ENCODE peak calls at places on chromosome 12, in four cellular contexts. One of them, this sample, is unnamed.

GRCh38 chr12:57239587-57240068 is 10.1 kb downstream of the SHMT2 start:
- DNase-seq in mammary epithelial cell: peak
- DNase-seq in A549: no peak
- DNase-seq in hepatocyte: no peak
- DNase-seq in this sample: no peak

GRCh38 chr12:92363295-92364146 is 217.9 kb upstream of the BTG1 start:
- DNase-seq in mammary epithelial cell: no peak
- DNase-seq in A549: no peak
- DNase-seq in hepatocyte: peak
- DNase-seq in this sample: no peak

GRCh38 chr12:123998960-123999359 is 25.9 kb downstream of the ZNF664 start:
- DNase-seq in mammary epithelial cell: no peak
- DNase-seq in A549: no peak
- DNase-seq in hepatocyte: no peak
- DNase-seq in this sample: no peak

GRCh38 chr12:48569946-48570345 is at the start of gene LALBA:
- DNase-seq in mammary epithelial cell: no peak
- DNase-seq in A549: no peak
- DNase-seq in hepatocyte: no peak
- DNase-seq in this sample: no peak

GRCh38 chr12:127722651-127723050 is 544.3 kb upstream of the TMEM132C start:
- DNase-seq in mammary epithelial cell: no peak
- DNase-seq in A549: no peak
- DNase-seq in hepatocyte: no peak
- DNase-seq in this sample: no peak

GRCh38 chr12:116037941-116038837 is 239.3 kb downstream of the MED13L start:
- DNase-seq in mammary epithelial cell: no peak
- DNase-seq in A549: no peak
- DNase-seq in hepatocyte: peak
- DNase-seq in this sample: no peak

GRCh38 chr12:47041327-47041726 is 38.1 kb upstream of the PCED1B start:
- DNase-seq in mammary epithelial cell: no peak
- DNase-seq in A549: no peak
- DNase-seq in hepatocyte: no peak
- DNase-seq in this sample: no peak

GRCh38 chr12:28035483-28035882 is 63.0 kb upstream of the PTHLH start:
- DNase-seq in mammary epithelial cell: peak
- DNase-seq in A549: no peak
- DNase-seq in hepatocyte: no peak
- DNase-seq in this sample: peak

GRCh38 chr12:19261773-19262172 is 132.2 kb downstream of the PLEKHA5 start:
- DNase-seq in mammary epithelial cell: no peak
- DNase-seq in A549: no peak
- DNase-seq in hepatocyte: no peak
- DNase-seq in this sample: no peak

GRCh38 chr12:116053479-116054195 is 223.9 kb downstream of the MED13L start:
- DNase-seq in mammary epithelial cell: peak
- DNase-seq in A549: no peak
- DNase-seq in hepatocyte: peak
- DNase-seq in this sample: peak

GRCh38 chr12:65824314-65824563 is at the start of gene HMGA2:
- DNase-seq in mammary epithelial cell: no peak
- DNase-seq in A549: no peak
- DNase-seq in hepatocyte: peak
- DNase-seq in this sample: no peak

GRCh38 chr12:49334681-49335080 is 2.3 kb downstream of the C1QL4 start:
- DNase-seq in mammary epithelial cell: no peak
- DNase-seq in A549: no peak
- DNase-seq in hepatocyte: no peak
- DNase-seq in this sample: no peak

GRCh38 chr12:108856428-108857157 is 790 bp downstream of the SSH1 start:
- DNase-seq in mammary epithelial cell: peak
- DNase-seq in A549: no peak
- DNase-seq in hepatocyte: peak
- DNase-seq in this sample: peak

GRCh38 chr12:48414046-48414445 is 58.3 kb upstream of the ANP32D start:
- DNase-seq in mammary epithelial cell: no peak
- DNase-seq in A549: no peak
- DNase-seq in hepatocyte: no peak
- DNase-seq in this sample: no peak

GRCh38 chr12:47121146-47121545 is 41.4 kb upstream of the AMIGO2 start:
- DNase-seq in mammary epithelial cell: peak
- DNase-seq in A549: no peak
- DNase-seq in hepatocyte: no peak
- DNase-seq in this sample: peak

GRCh38 chr12:85798122-85798521 is 38.1 kb downstream of the RASSF9 start:
- DNase-seq in mammary epithelial cell: no peak
- DNase-seq in A549: no peak
- DNase-seq in hepatocyte: no peak
- DNase-seq in this sample: no peak

GRCh38 chr12:114902665-114903393 is 218.9 kb upstream of the TBX3 start:
- DNase-seq in mammary epithelial cell: peak
- DNase-seq in A549: no peak
- DNase-seq in hepatocyte: peak
- DNase-seq in this sample: no peak

GRCh38 chr12:41940571-41940970 is 204.1 kb downstream of the GXYLT1 start:
- DNase-seq in mammary epithelial cell: no peak
- DNase-seq in A549: no peak
- DNase-seq in hepatocyte: no peak
- DNase-seq in this sample: no peak

GRCh38 chr12:124588689-124589318 is 21.4 kb upstream of the NCOR2 start:
- DNase-seq in mammary epithelial cell: peak
- DNase-seq in A549: no peak
- DNase-seq in hepatocyte: no peak
- DNase-seq in this sample: peak

GRCh38 chr12:14613718-14614117 is 46.0 kb upstream of the PLBD1 start:
- DNase-seq in mammary epithelial cell: peak
- DNase-seq in A549: no peak
- DNase-seq in hepatocyte: no peak
- DNase-seq in this sample: no peak

GRCh38 chr12:48988030-48988649 is 10.0 kb downstream of the WNT1 start:
- DNase-seq in mammary epithelial cell: no peak
- DNase-seq in A549: peak
- DNase-seq in hepatocyte: peak
- DNase-seq in this sample: peak

GRCh38 chr12:78226763-78227162 is 396.1 kb downstream of the NAV3 start:
- DNase-seq in mammary epithelial cell: no peak
- DNase-seq in A549: no peak
- DNase-seq in hepatocyte: no peak
- DNase-seq in this sample: no peak

GRCh38 chr12:77724367-77724957 is 106.2 kb upstream of the NAV3 start:
- DNase-seq in mammary epithelial cell: peak
- DNase-seq in A549: no peak
- DNase-seq in hepatocyte: peak
- DNase-seq in this sample: peak

GRCh38 chr12:99059824-99060526 is 414.9 kb downstream of the APAF1 start:
- DNase-seq in mammary epithelial cell: no peak
- DNase-seq in A549: no peak
- DNase-seq in hepatocyte: peak
- DNase-seq in this sample: peak

GRCh38 chr12:88522961-88523360 is 57.3 kb downstream of the KITLG start:
- DNase-seq in mammary epithelial cell: no peak
- DNase-seq in A549: no peak
- DNase-seq in hepatocyte: no peak
- DNase-seq in this sample: no peak

GRCh38 chr12:116954700-116955381 is 44.1 kb downstream of the FBXW8 start:
- DNase-seq in mammary epithelial cell: no peak
- DNase-seq in A549: no peak
- DNase-seq in hepatocyte: no peak
- DNase-seq in this sample: no peak

GRCh38 chr12:93879476-93880376 is 202.6 kb downstream of the CRADD start:
- DNase-seq in mammary epithelial cell: no peak
- DNase-seq in A549: no peak
- DNase-seq in hepatocyte: no peak
- DNase-seq in this sample: no peak

GRCh38 chr12:82099216-82099615 is 259.0 kb downstream of the CCDC59 start:
- DNase-seq in mammary epithelial cell: peak
- DNase-seq in A549: no peak
- DNase-seq in hepatocyte: no peak
- DNase-seq in this sample: peak

GRCh38 chr12:6201775-6202292 is 1.6 kb downstream of the CD9 start:
- DNase-seq in mammary epithelial cell: no peak
- DNase-seq in A549: no peak
- DNase-seq in hepatocyte: no peak
- DNase-seq in this sample: peak

DNA sequence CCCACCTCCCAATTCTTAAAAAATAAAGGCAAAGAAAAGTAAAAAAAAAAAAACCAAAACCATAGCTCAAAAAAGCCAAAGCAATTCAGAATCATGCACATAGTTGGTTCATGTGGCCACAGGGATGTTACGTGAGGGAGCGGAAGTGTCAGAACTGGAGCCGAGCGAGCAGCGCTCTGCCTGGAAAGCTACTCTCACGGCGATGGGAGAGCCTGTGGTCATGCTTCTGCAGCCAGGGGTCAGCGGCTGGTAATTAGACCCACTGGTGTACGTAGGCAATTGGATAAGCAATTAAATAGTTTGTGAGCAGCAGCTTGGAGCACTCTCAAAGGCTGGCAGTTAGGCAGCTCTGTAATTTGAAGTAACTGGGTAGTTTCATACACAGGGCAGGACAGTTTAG is 58.1 kb downstream of the TRHDE start:
- DNase-seq in mammary epithelial cell: no peak
- DNase-seq in A549: no peak
- DNase-seq in hepatocyte: peak
- DNase-seq in this sample: no peak
- TF ChIP-seq CTCF in mammary epithelial cell: no peak
- TF ChIP-seq CTCF in A549: no peak
- TF ChIP-seq CTCF in hepatocyte: no peak
- TF ChIP-seq CTCF in this sample: no peak

GRCh38 chr12:44968960-44969359 is 81.9 kb downstream of the DBX2 start:
- DNase-seq in mammary epithelial cell: no peak
- DNase-seq in A549: no peak
- DNase-seq in hepatocyte: no peak
- DNase-seq in this sample: no peak

GRCh38 chr12:44976246-44976645 is 74.7 kb downstream of the DBX2 start:
- DNase-seq in mammary epithelial cell: no peak
- DNase-seq in A549: no peak
- DNase-seq in hepatocyte: no peak
- DNase-seq in this sample: no peak

DNA sequence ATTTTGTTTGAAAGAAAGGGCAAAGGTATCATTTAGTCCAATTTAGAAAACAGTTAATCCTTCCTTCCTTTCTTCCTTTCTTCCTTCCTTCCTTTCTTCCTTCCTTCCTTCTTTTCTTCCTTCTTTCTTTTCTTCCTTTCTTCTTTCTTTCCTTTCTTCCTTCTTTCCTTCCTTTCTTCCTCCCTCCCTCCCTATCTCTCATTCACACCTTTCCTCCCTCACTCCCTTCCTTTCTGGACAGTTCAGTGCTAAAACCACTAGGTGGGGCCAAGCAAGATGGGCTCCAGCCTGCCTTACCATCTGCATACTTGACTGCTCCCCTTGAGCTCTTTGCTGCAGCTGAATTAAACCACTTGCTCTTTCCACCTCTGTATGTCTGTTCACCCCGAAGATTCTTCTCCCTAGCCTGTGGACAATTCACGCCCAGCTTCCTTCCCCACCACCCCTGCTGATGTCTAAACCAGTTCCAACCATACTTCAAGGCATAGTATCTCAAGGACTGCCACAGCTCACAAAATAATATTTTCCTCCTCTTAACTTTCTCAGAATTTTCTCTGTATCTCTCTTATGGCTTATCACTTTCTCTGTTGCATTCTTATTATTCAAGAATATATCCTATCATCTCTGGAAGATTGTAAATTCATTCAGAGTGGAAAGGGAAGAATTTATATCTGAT is 78.0 kb downstream of the DBX2 start:
- DNase-seq in mammary epithelial cell: peak
- DNase-seq in A549: peak
- DNase-seq in hepatocyte: peak
- DNase-seq in this sample: peak
- TF ChIP-seq CTCF in mammary epithelial cell: peak
- TF ChIP-seq CTCF in A549: no peak
- TF ChIP-seq CTCF in hepatocyte: peak
- TF ChIP-seq CTCF in this sample: peak

GRCh38 chr12:4030938-4031702 is 157.9 kb upstream of the PARP11 start:
- DNase-seq in mammary epithelial cell: peak
- DNase-seq in A549: peak
- DNase-seq in hepatocyte: peak
- DNase-seq in this sample: peak

GRCh38 chr12:4027412-4027811 is 154.2 kb upstream of the PARP11 start:
- DNase-seq in mammary epithelial cell: no peak
- DNase-seq in A549: no peak
- DNase-seq in hepatocyte: peak
- DNase-seq in this sample: no peak

GRCh38 chr12:4034926-4035325 is 161.7 kb upstream of the PARP11 start:
- DNase-seq in mammary epithelial cell: no peak
- DNase-seq in A549: no peak
- DNase-seq in hepatocyte: no peak
- DNase-seq in this sample: no peak

GRCh38 chr12:4032906-4033628 is 159.9 kb upstream of the PARP11 start:
- DNase-seq in mammary epithelial cell: peak
- DNase-seq in A549: no peak
- DNase-seq in hepatocyte: no peak
- DNase-seq in this sample: peak

DNA sequence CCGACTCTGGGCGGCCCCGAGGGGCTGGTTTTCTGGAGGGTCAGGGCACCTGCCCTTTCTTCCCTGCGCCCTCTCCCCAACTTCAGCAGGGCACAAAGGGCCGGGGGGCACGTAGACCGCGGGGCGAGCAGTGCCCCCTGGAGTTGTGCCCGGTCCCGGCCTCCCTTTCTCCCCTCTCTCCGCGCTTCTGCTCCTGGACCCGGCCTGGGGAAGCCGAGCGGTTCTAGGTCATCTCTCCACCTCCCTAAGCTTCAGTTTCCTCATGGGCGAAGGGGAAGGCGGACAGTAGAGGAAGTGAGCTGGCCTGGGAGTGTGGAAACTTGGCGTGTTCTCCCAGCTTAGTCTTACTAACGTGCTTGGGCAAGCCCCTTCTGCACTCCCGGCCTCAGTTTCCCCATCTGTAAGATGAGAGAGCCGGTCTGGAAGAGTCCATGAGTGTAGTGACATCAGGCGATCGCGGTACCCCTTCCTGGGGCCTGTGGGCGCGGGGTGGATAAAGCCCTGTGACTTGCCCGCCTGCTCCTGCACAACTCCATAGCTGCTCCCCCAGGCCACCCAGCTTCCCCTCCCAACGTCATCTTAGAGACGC is 158.6 kb upstream of the PARP11 start:
- DNase-seq in mammary epithelial cell: peak
- DNase-seq in A549: peak
- DNase-seq in hepatocyte: peak
- DNase-seq in this sample: peak
- TF ChIP-seq CTCF in mammary epithelial cell: peak
- TF ChIP-seq CTCF in A549: no peak
- TF ChIP-seq CTCF in hepatocyte: peak
- TF ChIP-seq CTCF in this sample: no peak

GRCh38 chr12:10722502-10722904 is 620 bp downstream of the YBX3 start:
- DNase-seq in mammary epithelial cell: peak
- DNase-seq in A549: peak
- DNase-seq in hepatocyte: peak
- DNase-seq in this sample: peak
- TF ChIP-seq CTCF in mammary epithelial cell: peak
- TF ChIP-seq CTCF in A549: no peak
- TF ChIP-seq CTCF in hepatocyte: no peak
- TF ChIP-seq CTCF in this sample: peak